ENCODE peak calls at places on chromosomes 2 and 18, in seven cellular contexts. I is AG08396, T is mammary epithelial cell, L is dermis microvascular lymphatic vessel endothelial cell, K is fibroblast of mammary gland, G is HTR-8/SVneo, Y is Ammon's horn. W is an unnamed sample.
A peak's percentile ranks its signal among the peaks of the same experiment; 100 is the strongest.

GRCh38 chr2:37230581-37230980 is 815 bp downstream of the CEBPZ start:
- DNase-seq in G (no peak), L (no peak), Y (no peak), I (no peak), K (peak; percentile 21), T (peak; percentile 14), W (no peak)

GRCh38 chr2:191677646-191678436 is at the start of gene NABP1:
- DNase-seq in G (peak; percentile 85), K (peak; percentile 94), Y (peak; percentile 99), I (peak; percentile 97), L (peak; percentile 91), T (peak; percentile 97), W (peak; percentile 63)

GRCh38 chr2:181574321-181574720 is 82.6 kb downstream of the CERKL start:
- DNase-seq in G (no peak), T (no peak), Y (no peak), K (no peak), L (no peak), I (no peak), W (no peak)

GRCh38 chr18:74476154-74476553 is 19.0 kb upstream of the DIPK1C start:
- DNase-seq in I (peak; percentile 60), T (no peak), K (peak; percentile 27), G (no peak), L (no peak), Y (peak; percentile 75), W (no peak)

GRCh38 chr2:157932480-157933205 is 56.5 kb upstream of the ACVR1 start:
- DNase-seq in K (no peak), T (no peak), L (no peak), G (no peak), Y (no peak), I (no peak), W (no peak)

GRCh38 chr18:33817096-33817495 is 239.1 kb downstream of the ASXL3 start:
- DNase-seq in I (peak; percentile 3), L (no peak), Y (no peak), T (peak; percentile 55), G (no peak), K (peak; percentile 82), W (no peak)

GRCh38 chr18:5964108-5964507 is 68.8 kb upstream of the TMEM200C start:
- DNase-seq in K (no peak), I (no peak), L (no peak), T (no peak), G (no peak), Y (no peak), W (no peak)

GRCh38 chr2:29011650-29012060 is 30.6 kb downstream of the TOGARAM2 start:
- DNase-seq in Y (no peak), G (no peak), I (no peak), K (no peak), T (no peak), L (peak; percentile 26), W (no peak)

GRCh38 chr2:197877038-197877437 is 72.6 kb downstream of the PLCL1 start:
- DNase-seq in T (no peak), Y (no peak), K (no peak), I (no peak), L (no peak), G (no peak), W (no peak)

GRCh38 chr2:54365661-54366060 is 90.5 kb upstream of the SPTBN1 start:
- DNase-seq in Y (no peak), K (no peak), T (no peak), L (no peak), I (no peak), G (no peak), W (no peak)

GRCh38 chr2:45869165-45869501 is 217.7 kb downstream of the PRKCE start:
- DNase-seq in Y (no peak), G (peak; percentile 13), I (no peak), T (no peak), K (peak; percentile 36), L (no peak), W (no peak)

GRCh38 chr2:100524331-100524730 is 38.5 kb upstream of the PDCL3 start:
- DNase-seq in K (peak; percentile 29), Y (no peak), L (no peak), I (no peak), T (peak; percentile 71), G (no peak), W (no peak)

GRCh38 chr2:217901826-217902225 is 101.0 kb downstream of the TNS1 start:
- DNase-seq in K (peak; percentile 78), L (no peak), T (no peak), Y (no peak), G (no peak), I (peak; percentile 83), W (no peak)

GRCh38 chr2:50346104-50346503 is 685.8 kb downstream of the NRXN1 start:
- DNase-seq in T (no peak), G (no peak), K (no peak), I (no peak), Y (no peak), L (no peak), W (no peak)

GRCh38 chr2:72032481-72033041 is 115.1 kb downstream of the CYP26B1 start:
- DNase-seq in K (no peak), Y (no peak), T (peak; percentile 13), L (no peak), G (no peak), I (no peak), W (no peak)

GRCh38 chr2:152304845-152305244 is 30.1 kb upstream of the FMNL2 start:
- DNase-seq in T (peak; percentile 60), I (peak; percentile 38), G (no peak), Y (no peak), K (no peak), L (no peak), W (no peak)

GRCh38 chr2:120605231-120605935 is 130.3 kb upstream of the GLI2 start:
- DNase-seq in I (no peak), Y (no peak), L (no peak), G (no peak), K (no peak), T (no peak), W (no peak)

GRCh38 chr2:242056785-242057184 is 187.3 kb downstream of the RTP5 start:
- DNase-seq in I (no peak), L (no peak), K (no peak), Y (no peak), G (no peak), T (no peak), W (no peak)

GRCh38 chr2:98496750-98497493 is 52.3 kb downstream of the INPP4A start:
- DNase-seq in L (no peak), G (no peak), Y (no peak), I (no peak), K (no peak), T (no peak), W (no peak)

GRCh38 chr18:66993492-66993891 is 389.6 kb upstream of the CDH19 start:
- DNase-seq in Y (no peak), L (no peak), T (peak; percentile 20), I (no peak), G (no peak), K (no peak), W (no peak)

GRCh38 chr2:105237045-105237765 is 4.3 kb upstream of the GPR45 start:
- DNase-seq in T (no peak), I (no peak), L (peak; percentile 1), K (no peak), Y (no peak), G (no peak), W (no peak)

GRCh38 chr2:33671198-33671597 is 72.1 kb upstream of the FAM98A start:
- DNase-seq in G (no peak), K (no peak), T (no peak), Y (no peak), L (no peak), I (no peak), W (no peak)

GRCh38 chr2:68466361-68466777 is 725 bp downstream of the FBXO48 start:
- DNase-seq in T (peak; percentile 79), L (no peak), K (peak; percentile 79), Y (peak; percentile 21), G (no peak), I (peak; percentile 29), W (no peak)

GRCh38 chr2:108423502-108424251 is 25.3 kb upstream of the GCC2 start:
- DNase-seq in I (no peak), G (no peak), K (no peak), Y (no peak), T (no peak), L (no peak), W (no peak)

GRCh38 chr18:54737986-54738385 is 90.3 kb upstream of the RAB27B start:
- DNase-seq in K (peak; percentile 74), G (no peak), Y (no peak), L (no peak), I (no peak), T (peak; percentile 83), W (peak; percentile 2)

GRCh38 chr2:130183500-130184373 is 1.7 kb downstream of the MZT2B start:
- DNase-seq in Y (peak; percentile 39), K (peak; percentile 35), G (no peak), L (no peak), T (no peak), I (no peak), W (no peak)